ENCODE peak calls at places on chromosomes 13 and 19, in four cellular contexts. U is lower lobe of right lung; A is stimulated activated CD4-positive, alpha-beta T cell treated with anti-CD3 and anti-CD28 coated beads, TNF-alpha, amount 100 ng/mL, for 48 hours; K is testis. C is an unnamed sample.

GRCh38 chr19:38686530-38686888 is 39.1 kb downstream of the ACTN4 start:
- DNase-seq in U (no peak), A (no peak), K (no peak), C (no peak)

GRCh38 chr13:73416093-73416492 is 357.3 kb downstream of the KLF5 start:
- DNase-seq in U (no peak), A (no peak), K (no peak), C (no peak)

GRCh38 chr19:10508036-10508435 is 4.9 kb upstream of the KEAP1 start:
- DNase-seq in U (no peak), A (no peak), K (no peak), C (no peak)

GRCh38 chr19:40616178-40616577 is 15.0 kb downstream of the LTBP4 start:
- DNase-seq in U (no peak), A (no peak), K (no peak), C (no peak)

GRCh38 chr19:35005256-35005977 is 5.3 kb downstream of the GRAMD1A start:
- DNase-seq in U (peak), A (no peak), K (no peak), C (no peak)

GRCh38 chr19:1264801-1265610 is 4.1 kb upstream of the CIRBP start:
- DNase-seq in U (peak), A (no peak), K (peak), C (no peak)

GRCh38 chr13:76440568-76440967 is 445.6 kb downstream of the KCTD12 start:
- DNase-seq in U (no peak), A (no peak), K (no peak), C (no peak)

GRCh38 chr13:21395953-21396352 is 63.1 kb downstream of the ZDHHC20 start:
- DNase-seq in U (no peak), A (no peak), K (no peak), C (no peak)

GRCh38 chr13:34340534-34340933 is 522.6 kb downstream of the RFC3 start:
- DNase-seq in U (no peak), A (no peak), K (no peak), C (no peak)

GRCh38 chr13:95677564-95678386 is 836 bp downstream of the DNAJC3 start:
- DNase-seq in U (no peak), A (no peak), K (no peak), C (peak)

GRCh38 chr19:3324405-3324856 is 42.0 kb upstream of the NFIC start:
- DNase-seq in U (peak), A (peak), K (peak), C (no peak)

GRCh38 chr13:39603424-39603947 is 493 bp upstream of the LHFPL6 start:
- DNase-seq in U (no peak), A (no peak), K (peak), C (no peak)

GRCh38 chr13:22800726-22801401 is 379.9 kb upstream of the SGCG start:
- DNase-seq in U (no peak), A (no peak), K (peak), C (no peak)

C was measured in chondrocyte.